ENCODE peak calls at places on chromosomes 13 and 19, in four cellular contexts. One of them, this sample, is unnamed.

GRCh38 chr13:113448545-113448884 is 4.8 kb downstream of the ADPRHL1 start:
- DNase-seq in mesendoderm: peak; percentile 40
- DNase-seq in H9: peak; percentile 31
- DNase-seq in H1: no peak
- DNase-seq in this sample: no peak

GRCh38 chr19:16185925-16186234 is 670 bp downstream of the FAM32A start:
- DNase-seq in H9: no peak
- DNase-seq in H1: no peak
- DNase-seq in mesendoderm: no peak
- DNase-seq in this sample: no peak

GRCh38 chr13:60654405-60654804 is 257.4 kb downstream of the TDRD3 start:
- DNase-seq in H1: no peak
- DNase-seq in H9: no peak
- DNase-seq in mesendoderm: peak; percentile 30
- DNase-seq in this sample: no peak

GRCh38 chr13:42221321-42221720 is 50.6 kb upstream of the AKAP11 start:
- DNase-seq in H1: no peak
- DNase-seq in H9: no peak
- DNase-seq in mesendoderm: no peak
- DNase-seq in this sample: no peak

GRCh38 chr13:76690611-76691010 is 195.6 kb downstream of the KCTD12 start:
- DNase-seq in H9: no peak
- DNase-seq in mesendoderm: no peak
- DNase-seq in H1: no peak
- DNase-seq in this sample: no peak

GRCh38 chr19:5212101-5212500 is 128.5 kb downstream of the PTPRS start:
- DNase-seq in H9: no peak
- DNase-seq in H1: no peak
- DNase-seq in mesendoderm: no peak
- DNase-seq in this sample: no peak

GRCh38 chr19:13692096-13692495 is 72.2 kb upstream of the MRI1 start:
- DNase-seq in mesendoderm: no peak
- DNase-seq in H9: no peak
- DNase-seq in H1: no peak
- DNase-seq in this sample: peak; percentile 60

GRCh38 chr13:110640591-110641029 is 25.3 kb downstream of the NAXD start:
- DNase-seq in H1: no peak
- DNase-seq in H9: peak; percentile 29
- DNase-seq in mesendoderm: no peak
- DNase-seq in this sample: peak; percentile 60

GRCh38 chr19:56732974-56733373 is 61.4 kb upstream of the ZNF835 start:
- DNase-seq in H1: no peak
- DNase-seq in mesendoderm: peak; percentile 32
- DNase-seq in H9: no peak
- DNase-seq in this sample: no peak

GRCh38 chr19:42242071-42242511 is 311 bp downstream of the GSK3A start:
- DNase-seq in H9: no peak
- DNase-seq in H1: no peak
- DNase-seq in mesendoderm: no peak
- DNase-seq in this sample: no peak

GRCh38 chr19:31392514-31392913 is 43.3 kb upstream of the TSHZ3 start:
- DNase-seq in H1: no peak
- DNase-seq in mesendoderm: peak; percentile 27
- DNase-seq in H9: no peak
- DNase-seq in this sample: no peak

GRCh38 chr13:110236831-110237261 is 70.1 kb downstream of the COL4A1 start:
- DNase-seq in H1: no peak
- DNase-seq in H9: no peak
- DNase-seq in mesendoderm: no peak
- DNase-seq in this sample: no peak

GRCh38 chr13:62243146-62243545 is 827.5 kb upstream of the PCDH20 start:
- DNase-seq in H9: no peak
- DNase-seq in mesendoderm: no peak
- DNase-seq in H1: no peak
- DNase-seq in this sample: no peak

GRCh38 chr19:4369109-4369887 is 25.9 kb downstream of the MPND start:
- DNase-seq in H9: peak; percentile 62
- DNase-seq in mesendoderm: peak; percentile 55
- DNase-seq in H1: no peak
- DNase-seq in this sample: no peak

GRCh38 chr13:81142306-81142999 is 801.5 kb upstream of the SPRY2 start:
- DNase-seq in H9: no peak
- DNase-seq in H1: no peak
- DNase-seq in mesendoderm: peak; percentile 40
- DNase-seq in this sample: no peak

GRCh38 chr13:112842931-112843391 is 126.1 kb upstream of the MCF2L start:
- DNase-seq in mesendoderm: no peak
- DNase-seq in H1: no peak
- DNase-seq in H9: peak; percentile 20
- DNase-seq in this sample: no peak

GRCh38 chr13:72384879-72385278 is 342.6 kb downstream of the MZT1 start:
- DNase-seq in H9: no peak
- DNase-seq in mesendoderm: peak; percentile 5
- DNase-seq in H1: no peak
- DNase-seq in this sample: peak; percentile 1

GRCh38 chr19:13281567-13282291 is 131.5 kb downstream of the IER2 start:
- DNase-seq in H9: no peak
- DNase-seq in mesendoderm: no peak
- DNase-seq in H1: no peak
- DNase-seq in this sample: no peak

GRCh38 chr13:112181336-112182051 is 114.5 kb downstream of the SOX1 start:
- DNase-seq in H1: no peak
- DNase-seq in mesendoderm: no peak
- DNase-seq in H9: no peak
- DNase-seq in this sample: no peak

GRCh38 chr13:72004975-72005374 is 138.0 kb upstream of the DACH1 start:
- DNase-seq in H1: no peak
- DNase-seq in mesendoderm: no peak
- DNase-seq in H9: no peak
- DNase-seq in this sample: no peak

GRCh38 chr13:113861433-113862030 is 2.3 kb downstream of the GAS6 start:
- DNase-seq in mesendoderm: peak; percentile 38
- DNase-seq in H1: no peak
- DNase-seq in H9: peak; percentile 32
- DNase-seq in this sample: no peak

GRCh38 chr13:59806801-59807200 is 356.9 kb downstream of the DIAPH3 start:
- DNase-seq in H1: no peak
- DNase-seq in H9: no peak
- DNase-seq in mesendoderm: no peak
- DNase-seq in this sample: no peak

GRCh38 chr19:4972509-4973230 is 3.8 kb downstream of the KDM4B start:
- DNase-seq in H1: no peak
- DNase-seq in mesendoderm: no peak
- DNase-seq in H9: no peak
- DNase-seq in this sample: peak; percentile 69

GRCh38 chr19:17938092-17938845 is 5.5 kb downstream of the CCDC124 start:
- DNase-seq in H1: no peak
- DNase-seq in mesendoderm: peak; percentile 74
- DNase-seq in H9: peak; percentile 79
- DNase-seq in this sample: peak; percentile 88

GRCh38 chr13:80436571-80437169 is 95.7 kb upstream of the SPRY2 start:
- DNase-seq in H9: no peak
- DNase-seq in mesendoderm: no peak
- DNase-seq in H1: no peak
- DNase-seq in this sample: no peak

GRCh38 chr19:49430678-49431329 is 5.6 kb downstream of the GFY start:
- DNase-seq in mesendoderm: peak; percentile 48
- DNase-seq in H9: no peak
- DNase-seq in H1: no peak
- DNase-seq in this sample: no peak

GRCh38 chr19:16654621-16655020 is 5.3 kb downstream of the SMIM7 start:
- DNase-seq in H9: no peak
- DNase-seq in mesendoderm: no peak
- DNase-seq in H1: no peak
- DNase-seq in this sample: no peak

GRCh38 chr19:2150794-2151338 is 500 bp downstream of the AP3D1 start:
- DNase-seq in mesendoderm: peak; percentile 30
- DNase-seq in H1: no peak
- DNase-seq in H9: no peak
- DNase-seq in this sample: no peak

GRCh38 chr19:47093841-47094240 is 19.7 kb downstream of the ZC3H4 start:
- DNase-seq in mesendoderm: no peak
- DNase-seq in H1: no peak
- DNase-seq in H9: no peak
- DNase-seq in this sample: no peak

GRCh38 chr19:29636553-29637325 is 28.5 kb upstream of the PLEKHF1 start:
- DNase-seq in H1: no peak
- DNase-seq in mesendoderm: no peak
- DNase-seq in H9: no peak
- DNase-seq in this sample: no peak

GRCh38 chr13:33258437-33259193 is 26.9 kb downstream of the STARD13 start:
- DNase-seq in H1: no peak
- DNase-seq in H9: no peak
- DNase-seq in mesendoderm: no peak
- DNase-seq in this sample: peak; percentile 63

GRCh38 chr19:40033989-40034560 is 22.0 kb downstream of the ZNF780B start:
- DNase-seq in H9: no peak
- DNase-seq in H1: no peak
- DNase-seq in mesendoderm: no peak
- DNase-seq in this sample: no peak

GRCh38 chr19:40035996-40036395 is 20.0 kb downstream of the ZNF780B start:
- DNase-seq in H1: no peak
- DNase-seq in mesendoderm: peak; percentile 26
- DNase-seq in H9: no peak
- DNase-seq in this sample: peak; percentile 4
- H3K56ac ChIP-seq in H1: no peak overlapping the region
- H3K56ac ChIP-seq in mesendoderm: no peak overlapping the region
- H3K56ac ChIP-seq in H9: no peak overlapping the region
- H3K56ac ChIP-seq in this sample: no peak overlapping the region

DNA sequence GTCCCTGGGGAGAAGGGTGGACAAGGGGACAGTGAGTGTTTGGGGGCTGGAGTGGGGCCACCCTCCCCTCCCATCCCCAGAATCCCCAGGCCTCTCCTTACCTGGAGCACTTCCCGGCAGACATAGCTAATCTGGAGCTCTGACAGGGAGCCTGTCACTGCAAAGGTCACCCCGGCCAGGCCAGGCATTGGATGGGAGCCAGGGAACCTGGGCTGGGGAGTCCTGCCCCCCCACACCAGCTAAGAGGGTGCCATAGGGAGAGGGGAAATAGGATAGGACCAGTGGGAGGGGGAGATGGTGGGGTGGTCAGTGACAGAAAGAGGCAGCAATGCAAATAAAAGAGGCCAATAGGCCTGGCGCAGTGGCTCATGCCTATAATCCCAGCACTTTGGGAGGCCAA is 3.5 kb downstream of the MAP4K1 start:
- DNase-seq in mesendoderm: no peak
- DNase-seq in H1: no peak
- DNase-seq in H9: no peak
- DNase-seq in this sample: no peak
- H3K56ac ChIP-seq in mesendoderm: no peak overlapping the region
- H3K56ac ChIP-seq in H1: no peak overlapping the region
- H3K56ac ChIP-seq in H9: no peak overlapping the region
- H3K56ac ChIP-seq in this sample: no peak overlapping the region

DNA sequence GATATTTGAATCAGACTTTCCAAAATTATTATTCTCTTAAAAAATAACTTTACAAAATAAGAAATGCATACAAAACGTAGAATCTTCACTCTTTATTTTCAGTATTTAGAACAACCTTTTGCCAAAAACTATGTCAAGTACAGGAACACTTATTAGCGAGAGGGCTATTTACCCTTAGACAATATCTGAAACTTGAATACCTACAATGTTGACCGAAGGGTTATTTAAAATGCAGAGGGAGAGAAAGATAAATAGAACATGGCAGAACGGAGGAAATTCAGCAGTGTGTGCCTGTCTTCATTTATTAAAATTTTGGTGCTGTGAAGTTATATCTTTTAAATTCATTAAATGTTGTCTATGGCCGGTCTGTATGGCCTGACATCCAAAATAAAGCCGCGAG is 198.8 kb downstream of the EFNB2 start:
- DNase-seq in H9: no peak
- DNase-seq in H1: no peak
- DNase-seq in mesendoderm: no peak
- DNase-seq in this sample: no peak
- H3K56ac ChIP-seq in H9: no peak overlapping the region
- H3K56ac ChIP-seq in H1: no peak overlapping the region
- H3K56ac ChIP-seq in mesendoderm: no peak overlapping the region
- H3K56ac ChIP-seq in this sample: no peak overlapping the region

DNA sequence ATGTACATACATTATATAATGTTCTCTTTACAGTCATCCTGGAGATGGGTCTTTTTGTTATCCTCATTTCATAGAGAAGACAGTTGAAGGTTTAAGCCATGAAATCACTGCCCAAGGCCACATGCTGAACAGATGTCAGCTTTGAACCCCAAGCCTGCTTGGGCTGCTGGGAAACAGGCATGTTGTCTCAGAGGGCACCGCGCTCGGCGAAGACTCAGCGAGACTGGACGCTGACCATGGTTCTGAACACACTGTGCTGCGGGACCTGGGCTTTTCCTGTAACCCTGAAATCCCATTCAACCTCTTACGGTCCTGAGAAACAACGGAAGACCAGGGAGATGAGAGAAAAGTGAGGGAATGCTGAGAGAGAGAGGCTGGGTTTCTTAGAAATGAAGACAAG is 27.3 kb downstream of the LRFN3 start:
- DNase-seq in H9: peak; percentile 76
- DNase-seq in H1: no peak
- DNase-seq in mesendoderm: peak; percentile 76
- DNase-seq in this sample: peak; percentile 56
- H3K56ac ChIP-seq in H9: no peak overlapping the region
- H3K56ac ChIP-seq in H1: no peak overlapping the region
- H3K56ac ChIP-seq in mesendoderm: no peak overlapping the region
- H3K56ac ChIP-seq in this sample: no peak overlapping the region

GRCh38 chr19:33289261-33289660 is 13.1 kb downstream of the CEBPA start:
- DNase-seq in H1: no peak
- DNase-seq in mesendoderm: no peak
- DNase-seq in H9: no peak
- DNase-seq in this sample: no peak
- H3K56ac ChIP-seq in H1: no peak overlapping the region
- H3K56ac ChIP-seq in mesendoderm: no peak overlapping the region
- H3K56ac ChIP-seq in H9: no peak overlapping the region
- H3K56ac ChIP-seq in this sample: no peak overlapping the region

DNA sequence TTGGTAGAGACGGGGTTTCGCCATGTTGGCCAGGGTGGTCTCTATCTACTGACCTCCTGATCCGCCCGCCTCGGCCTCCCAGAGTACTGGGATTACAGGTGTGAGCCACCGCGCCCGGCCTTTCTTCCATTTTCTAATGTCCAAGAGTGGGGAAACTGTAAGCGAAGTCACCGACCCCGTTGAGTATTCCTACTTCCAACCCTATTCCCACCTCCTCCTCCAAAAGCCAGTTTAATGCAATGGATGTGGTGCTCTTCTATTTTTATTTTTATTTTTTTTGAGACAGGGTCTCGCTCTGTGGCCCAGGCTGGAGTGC is 449 bp downstream of the RNU6-9 start:
- DNase-seq in H9: no peak
- DNase-seq in H1: no peak
- DNase-seq in mesendoderm: no peak
- DNase-seq in this sample: no peak
- H3K56ac ChIP-seq in H9: no peak overlapping the region
- H3K56ac ChIP-seq in H1: no peak overlapping the region
- H3K56ac ChIP-seq in mesendoderm: no peak overlapping the region
- H3K56ac ChIP-seq in this sample: no peak overlapping the region

This sample was measured in IMR-90.